ENCODE peak calls at places on chromosome 22, in seven cellular contexts. One of them, this sample, is unnamed.

GRCh38 chr22:41768420-41768819 is 32.1 kb upstream of the CCDC134 start:
- DNase-seq in A549: no peak
- DNase-seq in GM23338: no peak
- DNase-seq in mammary epithelial cell: peak
- DNase-seq in CD8-positive, alpha-beta T cell: no peak
- DNase-seq in astrocyte of the spinal cord: peak
- DNase-seq in body of pancreas: no peak
- DNase-seq in this sample: no peak

GRCh38 chr22:44523981-44524759 is 26.1 kb upstream of the RTL6 start:
- DNase-seq in A549: no peak
- DNase-seq in GM23338: no peak
- DNase-seq in mammary epithelial cell: no peak
- DNase-seq in CD8-positive, alpha-beta T cell: no peak
- DNase-seq in astrocyte of the spinal cord: peak
- DNase-seq in body of pancreas: no peak
- DNase-seq in this sample: no peak

GRCh38 chr22:26700462-26700861 is 43.1 kb downstream of the MIAT start:
- DNase-seq in A549: no peak
- DNase-seq in GM23338: no peak
- DNase-seq in mammary epithelial cell: no peak
- DNase-seq in CD8-positive, alpha-beta T cell: no peak
- DNase-seq in astrocyte of the spinal cord: no peak
- DNase-seq in body of pancreas: no peak
- DNase-seq in this sample: no peak

GRCh38 chr22:45183974-45184373 is 20.2 kb downstream of the NUP50 start:
- DNase-seq in A549: no peak
- DNase-seq in GM23338: no peak
- DNase-seq in mammary epithelial cell: no peak
- DNase-seq in CD8-positive, alpha-beta T cell: no peak
- DNase-seq in astrocyte of the spinal cord: no peak
- DNase-seq in body of pancreas: no peak
- DNase-seq in this sample: no peak

GRCh38 chr22:41544671-41545476 is 604 bp upstream of the POLR3H start:
- DNase-seq in A549: no peak
- DNase-seq in GM23338: no peak
- DNase-seq in mammary epithelial cell: peak
- DNase-seq in CD8-positive, alpha-beta T cell: no peak
- DNase-seq in astrocyte of the spinal cord: no peak
- DNase-seq in body of pancreas: no peak
- DNase-seq in this sample: no peak

GRCh38 chr22:20808844-20809243 is 34.9 kb downstream of the SERPIND1 start:
- DNase-seq in A549: no peak
- DNase-seq in GM23338: no peak
- DNase-seq in mammary epithelial cell: no peak
- DNase-seq in CD8-positive, alpha-beta T cell: no peak
- DNase-seq in astrocyte of the spinal cord: no peak
- DNase-seq in body of pancreas: no peak
- DNase-seq in this sample: no peak

GRCh38 chr22:45318558-45319318 is 9.0 kb downstream of the FAM118A start:
- DNase-seq in A549: no peak
- DNase-seq in GM23338: peak
- DNase-seq in mammary epithelial cell: peak
- DNase-seq in CD8-positive, alpha-beta T cell: peak
- DNase-seq in astrocyte of the spinal cord: no peak
- DNase-seq in body of pancreas: no peak
- DNase-seq in this sample: no peak

GRCh38 chr22:46576556-46577351 is 39.3 kb upstream of the CELSR1 start:
- DNase-seq in A549: no peak
- DNase-seq in GM23338: peak
- DNase-seq in mammary epithelial cell: peak
- DNase-seq in CD8-positive, alpha-beta T cell: peak
- DNase-seq in astrocyte of the spinal cord: no peak
- DNase-seq in body of pancreas: peak
- DNase-seq in this sample: peak

GRCh38 chr22:24071686-24072085 is 60.6 kb downstream of the CABIN1 start:
- DNase-seq in A549: no peak
- DNase-seq in GM23338: no peak
- DNase-seq in mammary epithelial cell: no peak
- DNase-seq in CD8-positive, alpha-beta T cell: no peak
- DNase-seq in astrocyte of the spinal cord: no peak
- DNase-seq in body of pancreas: no peak
- DNase-seq in this sample: no peak

GRCh38 chr22:28246392-28246791 is 327.3 kb upstream of the PITPNB start:
- DNase-seq in A549: no peak
- DNase-seq in GM23338: no peak
- DNase-seq in mammary epithelial cell: no peak
- DNase-seq in CD8-positive, alpha-beta T cell: no peak
- DNase-seq in astrocyte of the spinal cord: peak
- DNase-seq in body of pancreas: no peak
- DNase-seq in this sample: no peak

GRCh38 chr22:44543781-44544181 is 45.7 kb upstream of the RTL6 start:
- DNase-seq in A549: no peak
- DNase-seq in GM23338: no peak
- DNase-seq in mammary epithelial cell: no peak
- DNase-seq in CD8-positive, alpha-beta T cell: no peak
- DNase-seq in astrocyte of the spinal cord: no peak
- DNase-seq in body of pancreas: no peak
- DNase-seq in this sample: no peak

GRCh38 chr22:49368976-49369725 is 458.5 kb downstream of the BRD1 start:
- DNase-seq in A549: peak
- DNase-seq in GM23338: no peak
- DNase-seq in mammary epithelial cell: no peak
- DNase-seq in CD8-positive, alpha-beta T cell: no peak
- DNase-seq in astrocyte of the spinal cord: no peak
- DNase-seq in body of pancreas: peak
- DNase-seq in this sample: no peak

GRCh38 chr22:21759631-21760030 is 24.0 kb upstream of the YPEL1 start:
- DNase-seq in A549: no peak
- DNase-seq in GM23338: no peak
- DNase-seq in mammary epithelial cell: no peak
- DNase-seq in CD8-positive, alpha-beta T cell: no peak
- DNase-seq in astrocyte of the spinal cord: no peak
- DNase-seq in body of pancreas: no peak
- DNase-seq in this sample: no peak

DNA sequence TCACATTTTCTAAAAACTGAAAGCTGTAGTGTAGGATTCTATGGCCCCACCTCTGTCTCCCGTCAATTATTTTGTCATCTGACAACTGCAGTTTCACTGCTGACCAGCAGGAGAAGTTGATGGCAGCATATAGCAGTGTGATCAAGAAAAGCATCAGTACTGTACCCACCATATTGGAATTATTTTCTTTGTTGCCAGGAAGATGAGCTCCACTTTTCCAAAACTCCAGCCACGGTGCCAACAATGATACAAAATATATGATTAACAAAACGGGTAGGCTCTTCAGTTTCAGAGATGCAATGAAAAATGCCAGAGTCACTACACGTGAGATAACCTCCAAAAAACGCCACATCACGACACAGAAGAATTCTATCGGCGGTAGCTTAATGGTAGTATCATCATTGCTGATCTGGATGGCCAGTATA is 41.3 kb downstream of the XKR3 start:
- DNase-seq in A549: peak
- DNase-seq in GM23338: peak
- DNase-seq in mammary epithelial cell: no peak
- DNase-seq in CD8-positive, alpha-beta T cell: no peak
- DNase-seq in astrocyte of the spinal cord: no peak
- DNase-seq in body of pancreas: no peak
- DNase-seq in this sample: no peak
- TF ChIP-seq CTCF in A549: no peak
- TF ChIP-seq CTCF in GM23338: peak
- TF ChIP-seq CTCF in mammary epithelial cell: peak
- TF ChIP-seq CTCF in CD8-positive, alpha-beta T cell: no peak
- TF ChIP-seq CTCF in astrocyte of the spinal cord: peak
- TF ChIP-seq CTCF in body of pancreas: no peak
- TF ChIP-seq CTCF in this sample: peak

GRCh38 chr22:31843526-31843925 is 89.7 kb downstream of the DEPDC5 start:
- DNase-seq in A549: no peak
- DNase-seq in GM23338: no peak
- DNase-seq in mammary epithelial cell: no peak
- DNase-seq in CD8-positive, alpha-beta T cell: no peak
- DNase-seq in astrocyte of the spinal cord: no peak
- DNase-seq in body of pancreas: no peak
- DNase-seq in this sample: no peak

GRCh38 chr22:31850135-31850534 is 94.2 kb upstream of the YWHAH start:
- DNase-seq in A549: no peak
- DNase-seq in GM23338: no peak
- DNase-seq in mammary epithelial cell: no peak
- DNase-seq in CD8-positive, alpha-beta T cell: no peak
- DNase-seq in astrocyte of the spinal cord: no peak
- DNase-seq in body of pancreas: no peak
- DNase-seq in this sample: no peak

GRCh38 chr22:31844941-31845340 is 91.1 kb downstream of the DEPDC5 start:
- DNase-seq in A549: no peak
- DNase-seq in GM23338: no peak
- DNase-seq in mammary epithelial cell: no peak
- DNase-seq in CD8-positive, alpha-beta T cell: no peak
- DNase-seq in astrocyte of the spinal cord: no peak
- DNase-seq in body of pancreas: no peak
- DNase-seq in this sample: no peak

GRCh38 chr22:31841029-31841827 is 87.4 kb downstream of the DEPDC5 start:
- DNase-seq in A549: no peak
- DNase-seq in GM23338: no peak
- DNase-seq in mammary epithelial cell: no peak
- DNase-seq in CD8-positive, alpha-beta T cell: no peak
- DNase-seq in astrocyte of the spinal cord: peak
- DNase-seq in body of pancreas: no peak
- DNase-seq in this sample: no peak

DNA sequence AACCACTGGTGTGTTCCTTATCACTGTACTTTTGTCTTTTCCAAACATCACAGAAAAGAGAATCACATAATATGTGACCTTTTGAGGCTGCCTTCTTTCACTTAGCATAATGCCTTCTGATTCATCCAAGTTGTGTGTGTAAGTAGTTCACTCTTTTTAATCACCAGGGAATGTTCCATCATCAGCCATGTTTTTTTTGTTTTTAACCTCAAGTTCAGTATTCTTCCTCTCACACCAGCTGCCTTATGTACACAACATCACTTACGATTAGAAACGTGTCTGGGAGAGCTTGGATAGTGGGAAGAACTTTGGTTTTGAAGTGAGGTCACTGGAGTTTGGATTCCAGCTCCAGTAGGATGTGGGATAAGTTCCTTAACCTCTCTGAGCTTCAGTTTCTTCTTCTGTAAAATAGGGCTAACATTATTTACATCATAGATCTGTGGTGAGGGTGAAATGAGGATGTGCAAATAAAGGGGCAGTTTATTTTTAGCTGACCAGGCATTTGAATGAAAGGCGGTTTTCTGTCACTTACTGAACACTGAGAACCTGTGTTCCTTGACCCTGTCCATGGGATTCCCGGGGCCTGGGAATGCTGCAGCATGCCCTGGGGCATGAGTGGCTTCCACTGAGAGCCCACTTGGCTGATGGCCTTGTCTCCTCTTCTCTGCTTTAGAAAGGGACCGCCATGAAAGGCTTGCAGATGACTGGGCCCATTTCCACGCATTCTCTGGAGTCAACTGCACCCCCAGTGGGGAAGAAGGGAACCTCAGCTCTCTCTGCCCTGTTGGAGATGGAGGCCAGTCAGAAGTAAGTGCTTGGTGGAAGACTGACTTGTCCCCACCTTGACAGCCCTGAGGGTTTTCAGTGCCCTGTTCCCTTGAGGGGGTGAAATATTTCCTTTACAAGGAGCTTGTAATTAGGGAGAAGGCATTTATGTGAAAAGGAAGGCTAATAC is 92.6 kb downstream of the DEPDC5 start:
- DNase-seq in A549: peak
- DNase-seq in GM23338: peak
- DNase-seq in mammary epithelial cell: no peak
- DNase-seq in CD8-positive, alpha-beta T cell: no peak
- DNase-seq in astrocyte of the spinal cord: peak
- DNase-seq in body of pancreas: no peak
- DNase-seq in this sample: no peak
- TF ChIP-seq CTCF in A549: no peak
- TF ChIP-seq CTCF in GM23338: peak
- TF ChIP-seq CTCF in mammary epithelial cell: peak
- TF ChIP-seq CTCF in CD8-positive, alpha-beta T cell: no peak
- TF ChIP-seq CTCF in astrocyte of the spinal cord: peak
- TF ChIP-seq CTCF in body of pancreas: no peak
- TF ChIP-seq CTCF in this sample: no peak

GRCh38 chr22:34004058-34004457 is 83.8 kb upstream of the LARGE1 start:
- DNase-seq in A549: no peak
- DNase-seq in GM23338: no peak
- DNase-seq in mammary epithelial cell: no peak
- DNase-seq in CD8-positive, alpha-beta T cell: no peak
- DNase-seq in astrocyte of the spinal cord: no peak
- DNase-seq in body of pancreas: no peak
- DNase-seq in this sample: no peak
- TF ChIP-seq CTCF in A549: no peak
- TF ChIP-seq CTCF in GM23338: no peak
- TF ChIP-seq CTCF in mammary epithelial cell: no peak
- TF ChIP-seq CTCF in CD8-positive, alpha-beta T cell: no peak
- TF ChIP-seq CTCF in astrocyte of the spinal cord: no peak
- TF ChIP-seq CTCF in body of pancreas: no peak
- TF ChIP-seq CTCF in this sample: no peak

DNA sequence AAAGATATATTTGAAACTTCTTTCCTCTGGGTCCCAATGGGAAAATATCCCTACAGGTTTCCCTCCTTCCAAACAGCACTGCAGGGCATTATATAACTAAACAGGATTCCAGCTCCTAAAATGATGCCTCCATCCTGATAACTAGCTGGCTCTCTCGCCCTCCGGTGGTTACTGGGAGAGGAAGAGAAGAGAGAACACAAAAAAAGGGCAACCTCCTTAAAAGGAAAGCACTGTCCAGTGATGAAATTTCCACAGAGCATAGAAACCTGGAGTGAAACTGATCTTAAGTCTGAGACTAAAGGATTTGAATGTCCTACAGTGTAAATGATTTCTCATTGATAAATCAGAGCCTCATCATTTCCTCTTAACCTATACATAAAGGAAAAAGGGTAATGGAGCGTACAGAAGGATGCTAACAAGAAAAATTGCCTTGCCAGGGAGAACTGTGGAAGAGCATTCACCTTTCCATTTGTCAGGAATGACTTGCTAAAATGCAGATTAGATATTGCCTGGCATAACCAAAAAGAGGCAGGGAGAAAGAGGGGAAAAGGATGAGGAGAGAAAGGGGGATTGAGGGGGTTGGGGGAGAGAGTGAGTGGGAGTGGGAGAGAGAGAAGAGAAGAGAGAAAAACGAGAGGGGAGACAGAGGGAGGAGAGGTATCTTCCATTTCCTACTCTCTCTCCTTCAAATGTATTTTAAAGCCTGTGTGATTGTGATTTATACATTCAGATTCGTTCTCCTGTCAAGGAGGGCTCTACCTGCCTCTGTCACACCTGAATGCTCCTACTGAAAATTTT is 121.4 kb downstream of the APOL5 start:
- DNase-seq in A549: peak
- DNase-seq in GM23338: peak
- DNase-seq in mammary epithelial cell: peak
- DNase-seq in CD8-positive, alpha-beta T cell: no peak
- DNase-seq in astrocyte of the spinal cord: peak
- DNase-seq in body of pancreas: no peak
- DNase-seq in this sample: no peak
- TF ChIP-seq CTCF in A549: peak
- TF ChIP-seq CTCF in GM23338: peak
- TF ChIP-seq CTCF in mammary epithelial cell: peak
- TF ChIP-seq CTCF in CD8-positive, alpha-beta T cell: no peak
- TF ChIP-seq CTCF in astrocyte of the spinal cord: peak
- TF ChIP-seq CTCF in body of pancreas: no peak
- TF ChIP-seq CTCF in this sample: peak

This sample was measured in D721Med.